ENCODE peak calls at places on chromosomes 12 and 14, in eight cellular contexts. C is ovary, Y is cardiac fibroblast, I is foreskin fibroblast, T is lower leg skin, M is WTC11, A is MCF 10A, D is cardiac muscle cell. K is an unnamed sample.
A peak's percentile ranks its signal among the peaks of the same experiment; 100 is the strongest.

GRCh38 chr12:77847665-77848431 is 17.2 kb downstream of the NAV3 start:
- DNase-seq in C (no peak), Y (peak; percentile 68), I (peak; percentile 70), T (no peak), M (no peak), A (peak; percentile 92), D (peak; percentile 77), K (peak; percentile 81)

GRCh38 chr14:91425720-91426032 is 8.1 kb upstream of the CCDC88C start:
- DNase-seq in C (no peak), Y (no peak), I (no peak), T (no peak), M (no peak), A (no peak), D (no peak), K (no peak)

GRCh38 chr12:131387281-131388163 is 323.4 kb upstream of the SFSWAP start:
- DNase-seq in C (no peak), Y (no peak), I (no peak), T (no peak), M (no peak), A (no peak), D (no peak), K (no peak)

GRCh38 chr12:108653082-108653516 is 19.4 kb upstream of the SELPLG start:
- DNase-seq in C (no peak), Y (no peak), I (no peak), T (no peak), M (no peak), A (no peak), D (no peak), K (no peak)

GRCh38 chr12:79454338-79454777 is 236.4 kb downstream of the PAWR start:
- DNase-seq in C (no peak), Y (peak; percentile 36), I (peak; percentile 48), T (no peak), M (no peak), A (peak; percentile 46), D (peak; percentile 38), K (peak; percentile 13)

GRCh38 chr14:92846162-92846897 is 52.2 kb downstream of the GOLGA5 start:
- DNase-seq in C (no peak), Y (peak; percentile 77), I (peak; percentile 75), T (no peak), M (no peak), A (peak; percentile 49), D (peak; percentile 86), K (peak; percentile 78)

GRCh38 chr14:75995372-75996041 is 9.9 kb downstream of the IFT43 start:
- DNase-seq in C (peak; percentile 74), Y (peak; percentile 90), I (peak; percentile 82), T (no peak), M (no peak), A (no peak), D (peak; percentile 89), K (peak; percentile 48)

GRCh38 chr12:123269395-123269892 is 2.2 kb downstream of the CDK2AP1 start:
- DNase-seq in C (peak; percentile 77), Y (peak; percentile 75), I (peak; percentile 60), T (no peak), M (peak; percentile 78), A (no peak), D (peak; percentile 85), K (peak; percentile 77)

GRCh38 chr12:100371146-100371545 is 14.3 kb downstream of the SLC17A8 start:
- DNase-seq in C (no peak), Y (no peak), I (no peak), T (no peak), M (no peak), A (no peak), D (no peak), K (no peak)

GRCh38 chr12:98519257-98519907 is 4.0 kb downstream of the TMPO start:
- DNase-seq in C (no peak), Y (no peak), I (no peak), T (no peak), M (no peak), A (no peak), D (no peak), K (no peak)

GRCh38 chr14:63383776-63384367 is 65.1 kb upstream of the GPHB5 start:
- DNase-seq in C (no peak), Y (no peak), I (no peak), T (no peak), M (no peak), A (no peak), D (no peak), K (no peak)

GRCh38 chr12:69492739-69493138 is 22.6 kb downstream of the FRS2 start:
- DNase-seq in C (no peak), Y (no peak), I (no peak), T (no peak), M (no peak), A (no peak), D (no peak), K (no peak)

GRCh38 chr14:89542768-89543419 is 125.9 kb upstream of the FOXN3 start:
- DNase-seq in C (no peak), Y (no peak), I (no peak), T (no peak), M (no peak), A (no peak), D (no peak), K (no peak)

GRCh38 chr12:88432536-88433462 is 147.5 kb downstream of the KITLG start:
- DNase-seq in C (peak; percentile 44), Y (peak; percentile 80), I (peak; percentile 71), T (peak; percentile 27), M (no peak), A (no peak), D (peak; percentile 79), K (peak; percentile 13)

GRCh38 chr12:68260153-68260552 is 6.7 kb upstream of the IL22 start:
- DNase-seq in C (no peak), Y (no peak), I (no peak), T (no peak), M (no peak), A (no peak), D (no peak), K (no peak)

GRCh38 chr12:92621833-92622232 is 81.0 kb upstream of the PLEKHG7 start:
- DNase-seq in C (no peak), Y (no peak), I (peak; percentile 61), T (no peak), M (no peak), A (no peak), D (no peak), K (peak; percentile 76)

GRCh38 chr12:106094304-106094703 is 44.5 kb downstream of the NUAK1 start:
- DNase-seq in C (no peak), Y (no peak), I (no peak), T (no peak), M (no peak), A (no peak), D (no peak), K (no peak)

GRCh38 chr12:8629486-8630033 is 16.9 kb upstream of the AICDA start:
- DNase-seq in C (no peak), Y (peak; percentile 26), I (no peak), T (no peak), M (no peak), A (peak; percentile 22), D (no peak), K (no peak)

GRCh38 chr12:60977966-60978365 is 1282.2 kb upstream of the USP15 start:
- DNase-seq in C (no peak), Y (no peak), I (no peak), T (no peak), M (peak; percentile 13), A (peak; percentile 16), D (no peak), K (no peak)

GRCh38 chr12:126936181-126936851 is 1330.7 kb upstream of the TMEM132C start:
- DNase-seq in C (no peak), Y (no peak), I (no peak), T (no peak), M (no peak), A (peak; percentile 81), D (no peak), K (peak; percentile 27)

GRCh38 chr12:54723653-54724256 is 75.6 kb upstream of the DCD start:
- DNase-seq in C (no peak), Y (peak; percentile 20), I (no peak), T (no peak), M (no peak), A (peak; percentile 60), D (peak; percentile 40), K (no peak)

GRCh38 chr14:23528555-23528954 is 23.0 kb downstream of the ZFHX2 start:
- DNase-seq in C (no peak), Y (no peak), I (no peak), T (no peak), M (peak; percentile 52), A (no peak), D (no peak), K (no peak)

GRCh38 chr12:113261847-113262470 is 40.7 kb downstream of the TPCN1 start:
- DNase-seq in C (no peak), Y (peak; percentile 50), I (peak; percentile 50), T (no peak), M (no peak), A (no peak), D (peak; percentile 54), K (no peak)

GRCh38 chr14:54396493-54397335 is at the start of gene CDKN3:
- DNase-seq in C (peak; percentile 97), Y (peak; percentile 99), I (peak; percentile 99), T (peak; percentile 98), M (peak; percentile 97), A (peak; percentile 100), D (peak; percentile 99), K (peak; percentile 99)
- TF ChIP-seq CTCF in C (peak; percentile 36), Y (peak; percentile 22), I (peak; percentile 33), T (no peak), M (peak; percentile 28), A (peak; percentile 45), D (peak; percentile 28), K (peak; percentile 80)

GRCh38 chr12:14936224-14936861 is 2.0 kb downstream of the ERP27 start:
- DNase-seq in C (no peak), Y (no peak), I (no peak), T (no peak), M (peak; percentile 59), A (no peak), D (no peak), K (no peak)
- TF ChIP-seq CTCF in C (no peak), Y (peak; percentile 29), I (peak; percentile 7), T (no peak), M (peak; percentile 21), A (no peak), D (peak; percentile 23), K (peak; percentile 26)

GRCh38 chr12:90008277-90008676 is 299.6 kb upstream of the ATP2B1 start:
- DNase-seq in C (no peak), Y (no peak), I (no peak), T (no peak), M (no peak), A (no peak), D (no peak), K (no peak)

GRCh38 chr12:90015228-90015627 is 306.6 kb upstream of the ATP2B1 start:
- DNase-seq in C (no peak), Y (peak; percentile 51), I (no peak), T (no peak), M (no peak), A (peak; percentile 12), D (peak; percentile 55), K (peak; percentile 31)

GRCh38 chr12:90017316-90017715 is 308.7 kb upstream of the ATP2B1 start:
- DNase-seq in C (no peak), Y (no peak), I (no peak), T (no peak), M (no peak), A (peak; percentile 18), D (no peak), K (no peak)

GRCh38 chr12:90010089-90010488 is 301.5 kb upstream of the ATP2B1 start:
- DNase-seq in C (no peak), Y (peak; percentile 47), I (no peak), T (no peak), M (no peak), A (peak; percentile 46), D (no peak), K (no peak)

GRCh38 chr12:90013409-90013808 is 304.8 kb upstream of the ATP2B1 start:
- DNase-seq in C (no peak), Y (no peak), I (no peak), T (no peak), M (no peak), A (no peak), D (peak; percentile 27), K (peak; percentile 18)
- TF ChIP-seq CTCF in C (no peak), Y (peak; percentile 11), I (peak; percentile 20), T (no peak), M (no peak), A (no peak), D (peak; percentile 32), K (peak; percentile 43)

GRCh38 chr12:74747305-74747704 is 209.7 kb downstream of the ATXN7L3B start:
- DNase-seq in C (no peak), Y (no peak), I (peak; percentile 1), T (no peak), M (no peak), A (peak; percentile 22), D (no peak), K (peak; percentile 10)
- TF ChIP-seq CTCF in C (no peak), Y (no peak), I (no peak), T (no peak), M (no peak), A (peak; percentile 19), D (no peak), K (peak; percentile 48)

K was measured in HFFc6.